ENCODE peak calls at places on chromosome 6, in five cellular contexts. N is adrenal gland; B is heart left ventricle; P is effector memory CD4-positive, alpha-beta T cell; O is ovary. U is an unnamed sample.

GRCh38 chr6:65259080-65259479 is 447.9 kb downstream of the EYS start:
- DNase-seq in B (no peak), N (no peak), P (no peak), O (no peak), U (no peak)

GRCh38 chr6:157089258-157089657 is 234.1 kb downstream of the TMEM242 start:
- DNase-seq in O (no peak), N (no peak), B (no peak), P (no peak), U (no peak)

GRCh38 chr6:79076160-79076559 is 1.9 kb downstream of the PHIP start:
- DNase-seq in P (no peak), N (no peak), B (no peak), O (no peak), U (peak; percentile 22)

GRCh38 chr6:45591816-45592359 is 214.2 kb upstream of the SUPT3H start:
- DNase-seq in P (no peak), B (no peak), O (no peak), N (no peak), U (no peak)

GRCh38 chr6:150720774-150721233 is 121.1 kb downstream of the PLEKHG1 start:
- DNase-seq in B (no peak), P (no peak), O (no peak), N (no peak), U (no peak)

GRCh38 chr6:22838346-22838745 is 269.0 kb downstream of the HDGFL1 start:
- DNase-seq in P (no peak), O (no peak), B (no peak), N (no peak), U (no peak)

GRCh38 chr6:159788276-159788675 is 1.1 kb downstream of the TCP1 start:
- DNase-seq in P (peak; percentile 6), B (no peak), N (no peak), O (peak; percentile 27), U (no peak)

GRCh38 chr6:111803384-111803783 is 69.9 kb downstream of the FYN start:
- DNase-seq in N (no peak), O (no peak), B (no peak), P (no peak), U (peak; percentile 63)

GRCh38 chr6:170102582-170103481 is 188.0 kb downstream of the DLL1 start:
- DNase-seq in B (peak; percentile 4), P (no peak), O (no peak), N (peak; percentile 36), U (no peak)

GRCh38 chr6:6515691-6516607 is 72.6 kb upstream of the LY86 start:
- DNase-seq in B (no peak), O (no peak), P (no peak), N (no peak), U (no peak)

GRCh38 chr6:31734703-31735500 is 1.4 kb downstream of the CLIC1 start:
- DNase-seq in P (peak; percentile 51), O (peak; percentile 56), N (peak; percentile 69), B (peak; percentile 73), U (peak; percentile 35)

GRCh38 chr6:85715797-85716196 is 73.1 kb upstream of the SYNCRIP start:
- DNase-seq in B (no peak), N (no peak), O (no peak), P (no peak), U (no peak)

GRCh38 chr6:428047-428608 is 36.6 kb downstream of the IRF4 start:
- DNase-seq in P (no peak), O (no peak), N (peak; percentile 13), B (no peak), U (no peak)

GRCh38 chr6:7671581-7671980 is 54.3 kb upstream of the BMP6 start:
- DNase-seq in O (no peak), N (no peak), P (no peak), B (no peak), U (no peak)

GRCh38 chr6:4059115-4059777 is 19.7 kb downstream of the FAM217A start:
- DNase-seq in O (no peak), P (no peak), N (no peak), B (no peak), U (peak; percentile 46)

GRCh38 chr6:42450314-42451145 is 1.2 kb downstream of the TRERF1 start:
- DNase-seq in N (no peak), P (no peak), O (no peak), B (no peak), U (no peak)

GRCh38 chr6:31634131-31634530 is 13.6 kb downstream of the PRRC2A start:
- DNase-seq in N (no peak), B (no peak), P (no peak), O (no peak), U (no peak)

GRCh38 chr6:148535976-148536375 is 193.3 kb downstream of the SASH1 start:
- DNase-seq in B (no peak), N (no peak), P (no peak), O (no peak), U (no peak)

GRCh38 chr6:105372862-105373182 is 30.1 kb downstream of the PREP start:
- DNase-seq in N (no peak), O (no peak), B (no peak), P (no peak), U (no peak)

GRCh38 chr6:143096403-143096802 is 35.7 kb downstream of the AIG1 start:
- DNase-seq in N (no peak), P (no peak), O (no peak), B (no peak), U (no peak)

GRCh38 chr6:102026649-102027048 is 633.1 kb downstream of the GRIK2 start:
- DNase-seq in O (no peak), N (no peak), P (no peak), B (no peak), U (no peak)
- H3K4me1 ChIP-seq in O (no peaks in the 10 kb centered on the region), N (no peaks in the 10 kb centered on the region), P (no peaks in the 10 kb centered on the region), B (no peaks in the 10 kb centered on the region), U (no peaks in the 10 kb centered on the region)

GRCh38 chr6:33430991-33431879 is 11.4 kb downstream of the SYNGAP1 start:
- DNase-seq in O (peak; percentile 78), B (peak; percentile 66), P (peak; percentile 76), N (peak; percentile 86), U (peak; percentile 86)

GRCh38 chr6:33430334-33430733 is 10.5 kb downstream of the SYNGAP1 start:
- DNase-seq in P (no peak), N (no peak), O (no peak), B (no peak), U (no peak)

GRCh38 chr6:33428891-33429744 is 9.3 kb downstream of the SYNGAP1 start:
- DNase-seq in P (no peak), B (no peak), N (no peak), O (peak; percentile 27), U (no peak)

GRCh38 chr6:33428219-33428890 is 8.5 kb downstream of the SYNGAP1 start:
- DNase-seq in N (peak; percentile 72), O (peak; percentile 72), P (no peak), B (peak; percentile 29), U (peak; percentile 49)

DNA sequence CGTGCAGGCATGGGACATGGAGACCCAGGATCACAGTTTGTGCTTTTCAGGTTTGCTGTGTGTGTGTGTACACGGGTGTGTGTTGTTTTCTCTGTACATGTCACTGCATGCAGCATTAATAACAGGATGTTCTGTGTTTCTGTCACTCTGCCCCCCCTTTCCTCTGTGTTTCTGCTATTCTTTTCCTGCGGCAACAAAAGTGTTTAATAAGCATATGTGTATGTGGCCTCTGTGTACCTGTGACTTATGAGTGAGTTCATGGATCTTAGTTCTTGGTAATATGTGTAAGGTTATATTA is 9.8 kb downstream of the SYNGAP1 start:
- DNase-seq in O (no peak), N (no peak), B (no peak), P (no peak), U (peak; percentile 88)
- H3K4me3 ChIP-seq in O (no peak overlapping the region), N (no peak overlapping the region), B (no peak overlapping the region), P (peak overlapping the region; percentile 14), U (peak overlapping the region; percentile 87)

DNA sequence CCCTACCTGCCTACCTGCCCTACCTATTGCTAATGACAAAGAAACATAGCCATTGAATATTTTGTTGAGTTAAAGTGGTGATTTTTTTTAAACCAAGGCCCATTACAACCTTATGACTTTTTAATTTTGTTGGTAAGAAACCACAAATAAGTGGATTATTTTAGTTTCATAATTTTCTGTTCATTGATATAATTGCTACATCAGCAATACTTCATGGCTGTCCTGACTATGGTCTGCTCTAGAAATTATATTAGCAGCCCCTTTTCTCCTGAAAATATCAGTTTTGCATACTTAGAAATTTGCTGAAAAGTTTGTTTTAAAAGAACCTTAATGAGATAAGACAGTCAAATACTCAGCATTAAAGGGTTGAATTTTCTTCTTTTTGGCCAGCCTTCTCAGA is 106.5 kb downstream of the HIVEP1 start:
- DNase-seq in B (no peak), O (no peak), P (no peak), N (no peak), U (no peak)
- H3K4me1 ChIP-seq in B (no peaks in the 10 kb centered on the region), O (no peaks in the 10 kb centered on the region), P (peaks cover 2% of the 10 kb centered on the region), N (no peaks in the 10 kb centered on the region), U (peaks cover 24% of the 10 kb centered on the region)

GRCh38 chr6:28807682-28808280 is 116.0 kb downstream of the TRIM27 start:
- DNase-seq in N (no peak), O (no peak), B (no peak), P (no peak), U (no peak)
- H3K4me3 ChIP-seq in N (no peak overlapping the region), O (no peak overlapping the region), B (no peak overlapping the region), P (no peak overlapping the region), U (no peak overlapping the region)

GRCh38 chr6:17863971-17864754 is 123.3 kb downstream of the KIF13A start:
- DNase-seq in B (peak; percentile 38), O (no peak), N (no peak), P (no peak), U (no peak)
- H3K4me1 ChIP-seq in B (peaks cover 59% of the 10 kb centered on the region), O (peaks cover 12% of the 10 kb centered on the region), N (peaks cover 55% of the 10 kb centered on the region), P (no peaks in the 10 kb centered on the region), U (no peaks in the 10 kb centered on the region)

GRCh38 chr6:28737750-28738395 is 185.9 kb downstream of the TRIM27 start:
- DNase-seq in P (no peak), B (no peak), N (no peak), O (no peak), U (no peak)
- H3K4me3 ChIP-seq in P (no peak overlapping the region), B (no peak overlapping the region), N (no peak overlapping the region), O (no peak overlapping the region), U (no peak overlapping the region)

DNA sequence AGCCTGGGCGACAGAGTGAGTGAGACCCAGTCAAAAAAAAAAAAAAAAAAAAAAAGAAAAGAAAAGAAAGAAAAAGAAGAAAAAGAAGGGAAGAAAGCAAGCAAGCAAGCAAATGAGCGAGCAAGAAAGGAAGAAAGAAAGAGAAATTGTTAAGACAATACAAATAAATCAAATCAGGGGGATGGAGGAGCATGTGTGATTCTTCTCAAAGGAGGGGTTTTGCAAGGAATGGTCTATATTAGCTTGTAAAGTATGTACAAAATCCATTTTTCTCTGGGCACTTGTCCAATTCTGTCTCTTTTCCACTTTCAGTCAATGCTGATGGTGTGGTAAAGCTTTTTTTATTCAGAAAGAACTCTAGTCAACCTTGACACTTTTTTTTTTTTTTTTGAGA is 133.7 kb upstream of the TNFAIP3 start:
- DNase-seq in O (no peak), P (no peak), B (no peak), N (no peak), U (no peak)
- H3K4me1 ChIP-seq in O (peaks cover 5% of the 10 kb centered on the region), P (peaks cover 11% of the 10 kb centered on the region), B (no peaks in the 10 kb centered on the region), N (peaks cover 53% of the 10 kb centered on the region), U (peaks cover 19% of the 10 kb centered on the region)

GRCh38 chr6:21749754-21750153 is 156.2 kb downstream of the SOX4 start:
- DNase-seq in P (no peak), B (no peak), O (no peak), N (no peak), U (no peak)
- H3K4me3 ChIP-seq in P (no peak overlapping the region), B (no peak overlapping the region), O (no peak overlapping the region), N (no peak overlapping the region), U (no peak overlapping the region)

DNA sequence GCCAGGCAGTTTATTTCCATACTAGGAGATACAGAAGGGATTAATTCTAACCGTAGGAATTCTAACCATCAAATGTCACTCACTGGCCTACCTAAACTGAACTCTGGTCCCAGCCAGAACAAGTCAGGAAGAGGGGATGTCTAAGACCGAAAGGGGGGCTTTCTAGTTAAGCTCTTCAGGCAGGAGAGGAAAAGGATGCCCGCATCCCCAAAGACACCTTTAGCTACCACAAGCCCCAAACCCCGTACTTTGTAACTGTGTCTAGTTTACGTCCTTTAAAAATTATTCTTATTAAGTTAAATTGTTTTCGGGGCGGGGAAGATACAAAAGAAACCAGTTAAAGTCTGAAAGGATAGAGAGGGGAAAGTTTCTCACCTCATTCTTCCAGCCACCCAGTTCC is 1.2 kb upstream of the ZNF76 start:
- DNase-seq in B (no peak), N (no peak), P (no peak), O (no peak), U (no peak)
- H3K4me1 ChIP-seq in B (peaks cover 20% of the 10 kb centered on the region), N (peaks cover 40% of the 10 kb centered on the region), P (peaks cover 17% of the 10 kb centered on the region), O (peaks cover 6% of the 10 kb centered on the region), U (peaks cover 32% of the 10 kb centered on the region)